ENCODE peak calls at places on chromosomes 7 and 10, in eight cellular contexts. One of them, this sample, is unnamed.

GRCh38 chr7:26346611-26347200 is 55.0 kb downstream of the SNX10 start:
- DNase-seq in pancreas: peak
- DNase-seq in stimulated activated CD4-positive, alpha-beta T cell treated with anti-CD3 and anti-CD28 coated beads, Interleukin-4, amount 100 ng/mL, for 24 hours: no peak
- DNase-seq in activated naive CD8-positive, alpha-beta T cell treated with anti-CD3 and anti-CD28 coated beads, Interleukin-2, amount 10 ng/mL, durations not matched to agents 7 days and 5 days: no peak
- DNase-seq in activated T-cell treated with anti-CD3 and anti-CD28 coated beads for 4 hours: no peak
- DNase-seq in AG09319: no peak
- DNase-seq in SK-N-SH: no peak
- DNase-seq in uterus: no peak
- DNase-seq in this sample: no peak

GRCh38 chr7:14717711-14718304 is 184.7 kb downstream of the DGKB start:
- DNase-seq in activated T-cell treated with anti-CD3 and anti-CD28 coated beads for 4 hours: no peak
- DNase-seq in activated naive CD8-positive, alpha-beta T cell treated with anti-CD3 and anti-CD28 coated beads, Interleukin-2, amount 10 ng/mL, durations not matched to agents 7 days and 5 days: no peak
- DNase-seq in pancreas: no peak
- DNase-seq in AG09319: peak
- DNase-seq in SK-N-SH: peak
- DNase-seq in uterus: no peak
- DNase-seq in stimulated activated CD4-positive, alpha-beta T cell treated with anti-CD3 and anti-CD28 coated beads, Interleukin-4, amount 100 ng/mL, for 24 hours: no peak
- DNase-seq in this sample: no peak

GRCh38 chr10:34960983-34961382 is 129.2 kb downstream of the CUL2 start:
- DNase-seq in activated naive CD8-positive, alpha-beta T cell treated with anti-CD3 and anti-CD28 coated beads, Interleukin-2, amount 10 ng/mL, durations not matched to agents 7 days and 5 days: no peak
- DNase-seq in activated T-cell treated with anti-CD3 and anti-CD28 coated beads for 4 hours: no peak
- DNase-seq in uterus: no peak
- DNase-seq in SK-N-SH: peak
- DNase-seq in AG09319: no peak
- DNase-seq in pancreas: no peak
- DNase-seq in stimulated activated CD4-positive, alpha-beta T cell treated with anti-CD3 and anti-CD28 coated beads, Interleukin-4, amount 100 ng/mL, for 24 hours: no peak
- DNase-seq in this sample: no peak

GRCh38 chr10:5125315-5126044 is 31.3 kb downstream of the AKR1C3 start:
- DNase-seq in stimulated activated CD4-positive, alpha-beta T cell treated with anti-CD3 and anti-CD28 coated beads, Interleukin-4, amount 100 ng/mL, for 24 hours: no peak
- DNase-seq in activated naive CD8-positive, alpha-beta T cell treated with anti-CD3 and anti-CD28 coated beads, Interleukin-2, amount 10 ng/mL, durations not matched to agents 7 days and 5 days: no peak
- DNase-seq in AG09319: no peak
- DNase-seq in SK-N-SH: no peak
- DNase-seq in activated T-cell treated with anti-CD3 and anti-CD28 coated beads for 4 hours: no peak
- DNase-seq in pancreas: no peak
- DNase-seq in uterus: no peak
- DNase-seq in this sample: no peak

GRCh38 chr10:103197177-103197576 is 4.1 kb upstream of the NT5C2 start:
- DNase-seq in AG09319: peak
- DNase-seq in SK-N-SH: peak
- DNase-seq in stimulated activated CD4-positive, alpha-beta T cell treated with anti-CD3 and anti-CD28 coated beads, Interleukin-4, amount 100 ng/mL, for 24 hours: peak
- DNase-seq in uterus: peak
- DNase-seq in pancreas: peak
- DNase-seq in activated T-cell treated with anti-CD3 and anti-CD28 coated beads for 4 hours: no peak
- DNase-seq in activated naive CD8-positive, alpha-beta T cell treated with anti-CD3 and anti-CD28 coated beads, Interleukin-2, amount 10 ng/mL, durations not matched to agents 7 days and 5 days: no peak
- DNase-seq in this sample: no peak

GRCh38 chr7:14158111-14158510 is 168.6 kb upstream of the ETV1 start:
- DNase-seq in AG09319: no peak
- DNase-seq in SK-N-SH: no peak
- DNase-seq in pancreas: no peak
- DNase-seq in uterus: no peak
- DNase-seq in activated naive CD8-positive, alpha-beta T cell treated with anti-CD3 and anti-CD28 coated beads, Interleukin-2, amount 10 ng/mL, durations not matched to agents 7 days and 5 days: no peak
- DNase-seq in activated T-cell treated with anti-CD3 and anti-CD28 coated beads for 4 hours: no peak
- DNase-seq in stimulated activated CD4-positive, alpha-beta T cell treated with anti-CD3 and anti-CD28 coated beads, Interleukin-4, amount 100 ng/mL, for 24 hours: no peak
- DNase-seq in this sample: no peak

GRCh38 chr7:13724631-13725566 is 264.6 kb downstream of the ETV1 start:
- DNase-seq in SK-N-SH: no peak
- DNase-seq in pancreas: no peak
- DNase-seq in activated T-cell treated with anti-CD3 and anti-CD28 coated beads for 4 hours: no peak
- DNase-seq in uterus: no peak
- DNase-seq in AG09319: no peak
- DNase-seq in activated naive CD8-positive, alpha-beta T cell treated with anti-CD3 and anti-CD28 coated beads, Interleukin-2, amount 10 ng/mL, durations not matched to agents 7 days and 5 days: no peak
- DNase-seq in stimulated activated CD4-positive, alpha-beta T cell treated with anti-CD3 and anti-CD28 coated beads, Interleukin-4, amount 100 ng/mL, for 24 hours: no peak
- DNase-seq in this sample: no peak

GRCh38 chr7:24283900-24284698 is at the start of gene NPY:
- DNase-seq in activated naive CD8-positive, alpha-beta T cell treated with anti-CD3 and anti-CD28 coated beads, Interleukin-2, amount 10 ng/mL, durations not matched to agents 7 days and 5 days: peak
- DNase-seq in activated T-cell treated with anti-CD3 and anti-CD28 coated beads for 4 hours: no peak
- DNase-seq in AG09319: no peak
- DNase-seq in uterus: no peak
- DNase-seq in SK-N-SH: peak
- DNase-seq in pancreas: no peak
- DNase-seq in stimulated activated CD4-positive, alpha-beta T cell treated with anti-CD3 and anti-CD28 coated beads, Interleukin-4, amount 100 ng/mL, for 24 hours: peak
- DNase-seq in this sample: peak

GRCh38 chr10:97564776-97565175 is 7.8 kb upstream of the ANKRD2 start:
- DNase-seq in pancreas: no peak
- DNase-seq in AG09319: no peak
- DNase-seq in activated naive CD8-positive, alpha-beta T cell treated with anti-CD3 and anti-CD28 coated beads, Interleukin-2, amount 10 ng/mL, durations not matched to agents 7 days and 5 days: no peak
- DNase-seq in stimulated activated CD4-positive, alpha-beta T cell treated with anti-CD3 and anti-CD28 coated beads, Interleukin-4, amount 100 ng/mL, for 24 hours: no peak
- DNase-seq in SK-N-SH: no peak
- DNase-seq in uterus: no peak
- DNase-seq in activated T-cell treated with anti-CD3 and anti-CD28 coated beads for 4 hours: no peak
- DNase-seq in this sample: no peak

GRCh38 chr10:70561051-70561450 is 41.5 kb downstream of the PRF1 start:
- DNase-seq in activated naive CD8-positive, alpha-beta T cell treated with anti-CD3 and anti-CD28 coated beads, Interleukin-2, amount 10 ng/mL, durations not matched to agents 7 days and 5 days: no peak
- DNase-seq in activated T-cell treated with anti-CD3 and anti-CD28 coated beads for 4 hours: no peak
- DNase-seq in SK-N-SH: no peak
- DNase-seq in stimulated activated CD4-positive, alpha-beta T cell treated with anti-CD3 and anti-CD28 coated beads, Interleukin-4, amount 100 ng/mL, for 24 hours: no peak
- DNase-seq in pancreas: no peak
- DNase-seq in uterus: no peak
- DNase-seq in AG09319: peak
- DNase-seq in this sample: no peak

GRCh38 chr7:140358771-140359095 is 39.6 kb downstream of the SLC37A3 start:
- DNase-seq in pancreas: no peak
- DNase-seq in activated T-cell treated with anti-CD3 and anti-CD28 coated beads for 4 hours: no peak
- DNase-seq in SK-N-SH: no peak
- DNase-seq in uterus: no peak
- DNase-seq in AG09319: no peak
- DNase-seq in stimulated activated CD4-positive, alpha-beta T cell treated with anti-CD3 and anti-CD28 coated beads, Interleukin-4, amount 100 ng/mL, for 24 hours: peak
- DNase-seq in activated naive CD8-positive, alpha-beta T cell treated with anti-CD3 and anti-CD28 coated beads, Interleukin-2, amount 10 ng/mL, durations not matched to agents 7 days and 5 days: no peak
- DNase-seq in this sample: peak

GRCh38 chr7:88243345-88243909 is 23.6 kb upstream of the SRI start:
- DNase-seq in uterus: no peak
- DNase-seq in pancreas: no peak
- DNase-seq in stimulated activated CD4-positive, alpha-beta T cell treated with anti-CD3 and anti-CD28 coated beads, Interleukin-4, amount 100 ng/mL, for 24 hours: no peak
- DNase-seq in activated naive CD8-positive, alpha-beta T cell treated with anti-CD3 and anti-CD28 coated beads, Interleukin-2, amount 10 ng/mL, durations not matched to agents 7 days and 5 days: no peak
- DNase-seq in AG09319: no peak
- DNase-seq in SK-N-SH: peak
- DNase-seq in activated T-cell treated with anti-CD3 and anti-CD28 coated beads for 4 hours: no peak
- DNase-seq in this sample: no peak

GRCh38 chr7:269721-270120 is 20.2 kb upstream of the FOXL3 start:
- DNase-seq in activated T-cell treated with anti-CD3 and anti-CD28 coated beads for 4 hours: no peak
- DNase-seq in AG09319: no peak
- DNase-seq in stimulated activated CD4-positive, alpha-beta T cell treated with anti-CD3 and anti-CD28 coated beads, Interleukin-4, amount 100 ng/mL, for 24 hours: no peak
- DNase-seq in uterus: no peak
- DNase-seq in activated naive CD8-positive, alpha-beta T cell treated with anti-CD3 and anti-CD28 coated beads, Interleukin-2, amount 10 ng/mL, durations not matched to agents 7 days and 5 days: no peak
- DNase-seq in SK-N-SH: no peak
- DNase-seq in pancreas: no peak
- DNase-seq in this sample: no peak

GRCh38 chr10:29344073-29344820 is 55.4 kb downstream of the LYZL1 start:
- DNase-seq in activated T-cell treated with anti-CD3 and anti-CD28 coated beads for 4 hours: no peak
- DNase-seq in SK-N-SH: no peak
- DNase-seq in stimulated activated CD4-positive, alpha-beta T cell treated with anti-CD3 and anti-CD28 coated beads, Interleukin-4, amount 100 ng/mL, for 24 hours: no peak
- DNase-seq in AG09319: peak
- DNase-seq in activated naive CD8-positive, alpha-beta T cell treated with anti-CD3 and anti-CD28 coated beads, Interleukin-2, amount 10 ng/mL, durations not matched to agents 7 days and 5 days: no peak
- DNase-seq in pancreas: no peak
- DNase-seq in uterus: no peak
- DNase-seq in this sample: no peak

GRCh38 chr10:18545626-18546025 is 105.8 kb downstream of the NSUN6 start:
- DNase-seq in AG09319: no peak
- DNase-seq in activated naive CD8-positive, alpha-beta T cell treated with anti-CD3 and anti-CD28 coated beads, Interleukin-2, amount 10 ng/mL, durations not matched to agents 7 days and 5 days: no peak
- DNase-seq in uterus: no peak
- DNase-seq in activated T-cell treated with anti-CD3 and anti-CD28 coated beads for 4 hours: no peak
- DNase-seq in pancreas: no peak
- DNase-seq in stimulated activated CD4-positive, alpha-beta T cell treated with anti-CD3 and anti-CD28 coated beads, Interleukin-4, amount 100 ng/mL, for 24 hours: no peak
- DNase-seq in SK-N-SH: peak
- DNase-seq in this sample: no peak

GRCh38 chr7:138981332-138982203 is at the start of gene KIAA1549:
- DNase-seq in AG09319: peak
- DNase-seq in activated T-cell treated with anti-CD3 and anti-CD28 coated beads for 4 hours: no peak
- DNase-seq in uterus: peak
- DNase-seq in pancreas: peak
- DNase-seq in stimulated activated CD4-positive, alpha-beta T cell treated with anti-CD3 and anti-CD28 coated beads, Interleukin-4, amount 100 ng/mL, for 24 hours: peak
- DNase-seq in activated naive CD8-positive, alpha-beta T cell treated with anti-CD3 and anti-CD28 coated beads, Interleukin-2, amount 10 ng/mL, durations not matched to agents 7 days and 5 days: peak
- DNase-seq in SK-N-SH: peak
- DNase-seq in this sample: peak

GRCh38 chr10:29084908-29085307 is 204.0 kb upstream of the LYZL1 start:
- DNase-seq in uterus: no peak
- DNase-seq in SK-N-SH: no peak
- DNase-seq in activated T-cell treated with anti-CD3 and anti-CD28 coated beads for 4 hours: no peak
- DNase-seq in pancreas: no peak
- DNase-seq in AG09319: no peak
- DNase-seq in activated naive CD8-positive, alpha-beta T cell treated with anti-CD3 and anti-CD28 coated beads, Interleukin-2, amount 10 ng/mL, durations not matched to agents 7 days and 5 days: no peak
- DNase-seq in stimulated activated CD4-positive, alpha-beta T cell treated with anti-CD3 and anti-CD28 coated beads, Interleukin-4, amount 100 ng/mL, for 24 hours: no peak
- DNase-seq in this sample: no peak

GRCh38 chr7:111029574-111030357 is 61.2 kb upstream of the LRRN3 start:
- DNase-seq in activated T-cell treated with anti-CD3 and anti-CD28 coated beads for 4 hours: peak
- DNase-seq in activated naive CD8-positive, alpha-beta T cell treated with anti-CD3 and anti-CD28 coated beads, Interleukin-2, amount 10 ng/mL, durations not matched to agents 7 days and 5 days: no peak
- DNase-seq in uterus: no peak
- DNase-seq in SK-N-SH: no peak
- DNase-seq in AG09319: no peak
- DNase-seq in pancreas: no peak
- DNase-seq in stimulated activated CD4-positive, alpha-beta T cell treated with anti-CD3 and anti-CD28 coated beads, Interleukin-4, amount 100 ng/mL, for 24 hours: peak
- DNase-seq in this sample: peak

GRCh38 chr10:90968448-90969086 is 47.7 kb upstream of the ANKRD1 start:
- DNase-seq in stimulated activated CD4-positive, alpha-beta T cell treated with anti-CD3 and anti-CD28 coated beads, Interleukin-4, amount 100 ng/mL, for 24 hours: no peak
- DNase-seq in pancreas: no peak
- DNase-seq in activated naive CD8-positive, alpha-beta T cell treated with anti-CD3 and anti-CD28 coated beads, Interleukin-2, amount 10 ng/mL, durations not matched to agents 7 days and 5 days: no peak
- DNase-seq in AG09319: no peak
- DNase-seq in SK-N-SH: peak
- DNase-seq in activated T-cell treated with anti-CD3 and anti-CD28 coated beads for 4 hours: no peak
- DNase-seq in uterus: no peak
- DNase-seq in this sample: no peak

GRCh38 chr10:79092292-79092896 is 23.6 kb downstream of the ZMIZ1 start:
- DNase-seq in SK-N-SH: no peak
- DNase-seq in activated naive CD8-positive, alpha-beta T cell treated with anti-CD3 and anti-CD28 coated beads, Interleukin-2, amount 10 ng/mL, durations not matched to agents 7 days and 5 days: no peak
- DNase-seq in uterus: no peak
- DNase-seq in activated T-cell treated with anti-CD3 and anti-CD28 coated beads for 4 hours: no peak
- DNase-seq in AG09319: no peak
- DNase-seq in stimulated activated CD4-positive, alpha-beta T cell treated with anti-CD3 and anti-CD28 coated beads, Interleukin-4, amount 100 ng/mL, for 24 hours: no peak
- DNase-seq in pancreas: no peak
- DNase-seq in this sample: no peak

GRCh38 chr10:76558586-76558985 is 1079.0 kb downstream of the KCNMA1 start:
- DNase-seq in AG09319: peak
- DNase-seq in activated T-cell treated with anti-CD3 and anti-CD28 coated beads for 4 hours: no peak
- DNase-seq in stimulated activated CD4-positive, alpha-beta T cell treated with anti-CD3 and anti-CD28 coated beads, Interleukin-4, amount 100 ng/mL, for 24 hours: no peak
- DNase-seq in pancreas: peak
- DNase-seq in SK-N-SH: no peak
- DNase-seq in uterus: peak
- DNase-seq in activated naive CD8-positive, alpha-beta T cell treated with anti-CD3 and anti-CD28 coated beads, Interleukin-2, amount 10 ng/mL, durations not matched to agents 7 days and 5 days: no peak
- DNase-seq in this sample: no peak

GRCh38 chr10:21184216-21184615 is 287.1 kb upstream of the NEBL start:
- DNase-seq in stimulated activated CD4-positive, alpha-beta T cell treated with anti-CD3 and anti-CD28 coated beads, Interleukin-4, amount 100 ng/mL, for 24 hours: no peak
- DNase-seq in activated naive CD8-positive, alpha-beta T cell treated with anti-CD3 and anti-CD28 coated beads, Interleukin-2, amount 10 ng/mL, durations not matched to agents 7 days and 5 days: no peak
- DNase-seq in SK-N-SH: no peak
- DNase-seq in activated T-cell treated with anti-CD3 and anti-CD28 coated beads for 4 hours: no peak
- DNase-seq in uterus: no peak
- DNase-seq in pancreas: no peak
- DNase-seq in AG09319: no peak
- DNase-seq in this sample: no peak

GRCh38 chr10:103724074-103724473 is 131.3 kb downstream of the SH3PXD2A start:
- DNase-seq in uterus: no peak
- DNase-seq in stimulated activated CD4-positive, alpha-beta T cell treated with anti-CD3 and anti-CD28 coated beads, Interleukin-4, amount 100 ng/mL, for 24 hours: no peak
- DNase-seq in activated naive CD8-positive, alpha-beta T cell treated with anti-CD3 and anti-CD28 coated beads, Interleukin-2, amount 10 ng/mL, durations not matched to agents 7 days and 5 days: no peak
- DNase-seq in pancreas: no peak
- DNase-seq in SK-N-SH: no peak
- DNase-seq in AG09319: no peak
- DNase-seq in activated T-cell treated with anti-CD3 and anti-CD28 coated beads for 4 hours: no peak
- DNase-seq in this sample: no peak

GRCh38 chr7:132328047-132328620 is 248.1 kb downstream of the PLXNA4 start:
- DNase-seq in uterus: no peak
- DNase-seq in stimulated activated CD4-positive, alpha-beta T cell treated with anti-CD3 and anti-CD28 coated beads, Interleukin-4, amount 100 ng/mL, for 24 hours: no peak
- DNase-seq in AG09319: no peak
- DNase-seq in SK-N-SH: no peak
- DNase-seq in pancreas: no peak
- DNase-seq in activated T-cell treated with anti-CD3 and anti-CD28 coated beads for 4 hours: no peak
- DNase-seq in activated naive CD8-positive, alpha-beta T cell treated with anti-CD3 and anti-CD28 coated beads, Interleukin-2, amount 10 ng/mL, durations not matched to agents 7 days and 5 days: no peak
- DNase-seq in this sample: no peak

GRCh38 chr10:96651998-96652431 is 65.2 kb upstream of the TM9SF3 start:
- DNase-seq in pancreas: no peak
- DNase-seq in SK-N-SH: no peak
- DNase-seq in activated T-cell treated with anti-CD3 and anti-CD28 coated beads for 4 hours: no peak
- DNase-seq in uterus: no peak
- DNase-seq in activated naive CD8-positive, alpha-beta T cell treated with anti-CD3 and anti-CD28 coated beads, Interleukin-2, amount 10 ng/mL, durations not matched to agents 7 days and 5 days: peak
- DNase-seq in stimulated activated CD4-positive, alpha-beta T cell treated with anti-CD3 and anti-CD28 coated beads, Interleukin-4, amount 100 ng/mL, for 24 hours: no peak
- DNase-seq in AG09319: no peak
- DNase-seq in this sample: peak

GRCh38 chr7:106313456-106313891 is 28.7 kb upstream of the NAMPT start:
- DNase-seq in pancreas: no peak
- DNase-seq in uterus: no peak
- DNase-seq in AG09319: no peak
- DNase-seq in SK-N-SH: no peak
- DNase-seq in activated T-cell treated with anti-CD3 and anti-CD28 coated beads for 4 hours: no peak
- DNase-seq in activated naive CD8-positive, alpha-beta T cell treated with anti-CD3 and anti-CD28 coated beads, Interleukin-2, amount 10 ng/mL, durations not matched to agents 7 days and 5 days: no peak
- DNase-seq in stimulated activated CD4-positive, alpha-beta T cell treated with anti-CD3 and anti-CD28 coated beads, Interleukin-4, amount 100 ng/mL, for 24 hours: no peak
- DNase-seq in this sample: no peak

GRCh38 chr10:122894261-122894944 is 15.0 kb upstream of the FAM24B start:
- DNase-seq in SK-N-SH: no peak
- DNase-seq in activated naive CD8-positive, alpha-beta T cell treated with anti-CD3 and anti-CD28 coated beads, Interleukin-2, amount 10 ng/mL, durations not matched to agents 7 days and 5 days: no peak
- DNase-seq in uterus: no peak
- DNase-seq in AG09319: no peak
- DNase-seq in stimulated activated CD4-positive, alpha-beta T cell treated with anti-CD3 and anti-CD28 coated beads, Interleukin-4, amount 100 ng/mL, for 24 hours: no peak
- DNase-seq in pancreas: no peak
- DNase-seq in activated T-cell treated with anti-CD3 and anti-CD28 coated beads for 4 hours: no peak
- DNase-seq in this sample: no peak

GRCh38 chr7:96199421-96199820 is 122.5 kb downstream of the SLC25A13 start:
- DNase-seq in stimulated activated CD4-positive, alpha-beta T cell treated with anti-CD3 and anti-CD28 coated beads, Interleukin-4, amount 100 ng/mL, for 24 hours: no peak
- DNase-seq in activated naive CD8-positive, alpha-beta T cell treated with anti-CD3 and anti-CD28 coated beads, Interleukin-2, amount 10 ng/mL, durations not matched to agents 7 days and 5 days: no peak
- DNase-seq in SK-N-SH: no peak
- DNase-seq in pancreas: no peak
- DNase-seq in activated T-cell treated with anti-CD3 and anti-CD28 coated beads for 4 hours: no peak
- DNase-seq in uterus: no peak
- DNase-seq in AG09319: no peak
- DNase-seq in this sample: no peak

GRCh38 chr10:18271481-18271880 is 131.3 kb downstream of the CACNB2 start:
- DNase-seq in SK-N-SH: no peak
- DNase-seq in activated naive CD8-positive, alpha-beta T cell treated with anti-CD3 and anti-CD28 coated beads, Interleukin-2, amount 10 ng/mL, durations not matched to agents 7 days and 5 days: no peak
- DNase-seq in uterus: no peak
- DNase-seq in stimulated activated CD4-positive, alpha-beta T cell treated with anti-CD3 and anti-CD28 coated beads, Interleukin-4, amount 100 ng/mL, for 24 hours: no peak
- DNase-seq in pancreas: no peak
- DNase-seq in AG09319: no peak
- DNase-seq in activated T-cell treated with anti-CD3 and anti-CD28 coated beads for 4 hours: no peak
- DNase-seq in this sample: no peak

GRCh38 chr10:7890802-7891201 is 72.5 kb downstream of the TAF3 start:
- DNase-seq in pancreas: no peak
- DNase-seq in activated naive CD8-positive, alpha-beta T cell treated with anti-CD3 and anti-CD28 coated beads, Interleukin-2, amount 10 ng/mL, durations not matched to agents 7 days and 5 days: no peak
- DNase-seq in AG09319: no peak
- DNase-seq in uterus: no peak
- DNase-seq in SK-N-SH: no peak
- DNase-seq in stimulated activated CD4-positive, alpha-beta T cell treated with anti-CD3 and anti-CD28 coated beads, Interleukin-4, amount 100 ng/mL, for 24 hours: no peak
- DNase-seq in activated T-cell treated with anti-CD3 and anti-CD28 coated beads for 4 hours: no peak
- DNase-seq in this sample: no peak

GRCh38 chr10:102644066-102644645 is at the start of gene TRIM8:
- DNase-seq in stimulated activated CD4-positive, alpha-beta T cell treated with anti-CD3 and anti-CD28 coated beads, Interleukin-4, amount 100 ng/mL, for 24 hours: peak
- DNase-seq in AG09319: no peak
- DNase-seq in pancreas: peak
- DNase-seq in SK-N-SH: peak
- DNase-seq in activated T-cell treated with anti-CD3 and anti-CD28 coated beads for 4 hours: peak
- DNase-seq in uterus: no peak
- DNase-seq in activated naive CD8-positive, alpha-beta T cell treated with anti-CD3 and anti-CD28 coated beads, Interleukin-2, amount 10 ng/mL, durations not matched to agents 7 days and 5 days: peak
- DNase-seq in this sample: peak

GRCh38 chr10:48306870-48307531 is 524 bp downstream of the MAPK8 start:
- DNase-seq in pancreas: peak
- DNase-seq in AG09319: no peak
- DNase-seq in uterus: no peak
- DNase-seq in activated T-cell treated with anti-CD3 and anti-CD28 coated beads for 4 hours: peak
- DNase-seq in activated naive CD8-positive, alpha-beta T cell treated with anti-CD3 and anti-CD28 coated beads, Interleukin-2, amount 10 ng/mL, durations not matched to agents 7 days and 5 days: no peak
- DNase-seq in SK-N-SH: peak
- DNase-seq in stimulated activated CD4-positive, alpha-beta T cell treated with anti-CD3 and anti-CD28 coated beads, Interleukin-4, amount 100 ng/mL, for 24 hours: peak
- DNase-seq in this sample: peak